ENCODE peak calls at places on chromosomes 1 and 21, in five cellular contexts. L is psoas muscle; N is activated T-helper 9 cell treated with anti-CD3 and anti-CD28 coated beads, Interleukin-2, amount 50 U/mL, for 16 hours; K is HT-29; J is left ventricle myocardium inferior. Z is an unnamed sample.

GRCh38 chr1:176049582-176049981 is 157.5 kb downstream of the COP1 start:
- DNase-seq in L (no peak), N (no peak), K (no peak), J (no peak), Z (no peak)

GRCh38 chr1:89739013-89739843 is 81.6 kb upstream of the LRRC8D start:
- DNase-seq in L (no peak), N (peak; percentile 45), K (no peak), J (no peak), Z (no peak)

GRCh38 chr1:196312739-196313138 is 295.5 kb downstream of the KCNT2 start:
- DNase-seq in L (no peak), N (no peak), K (no peak), J (no peak), Z (no peak)

GRCh38 chr1:210074904-210075303 is 136.9 kb downstream of the SYT14 start:
- DNase-seq in L (no peak), N (no peak), K (no peak), J (no peak), Z (no peak)

GRCh38 chr1:20410555-20410954 is 75.5 kb downstream of the CAMK2N1 start:
- DNase-seq in L (no peak), N (no peak), K (no peak), J (no peak), Z (no peak)

GRCh38 chr21:27152996-27153395 is 186.1 kb upstream of the ADAMTS5 start:
- DNase-seq in L (no peak), N (no peak), K (no peak), J (no peak), Z (no peak)

GRCh38 chr21:21051109-21052055 is 53.2 kb downstream of the NCAM2 start:
- DNase-seq in L (no peak), N (no peak), K (no peak), J (no peak), Z (no peak)

GRCh38 chr1:67689267-67690017 is 4.4 kb downstream of the GADD45A start:
- DNase-seq in L (no peak), N (no peak), K (no peak), J (no peak), Z (no peak)

GRCh38 chr1:13766906-13767564 is 67.0 kb downstream of the PRDM2 start:
- DNase-seq in L (no peak), N (no peak), K (no peak), J (no peak), Z (no peak)

GRCh38 chr1:207863893-207864535 is 46.9 kb downstream of the CD34 start:
- DNase-seq in L (no peak), N (no peak), K (no peak), J (no peak), Z (no peak)

GRCh38 chr21:24223625-24224024 is 1383.7 kb downstream of the MRPL39 start:
- DNase-seq in L (no peak), N (no peak), K (no peak), J (no peak), Z (no peak)

GRCh38 chr1:35298464-35298863 is 30.0 kb downstream of the ZMYM4 start:
- DNase-seq in L (peak; percentile 41), N (no peak), K (peak; percentile 54), J (no peak), Z (no peak)

GRCh38 chr1:204293605-204294365 is 65.9 kb downstream of the PLEKHA6 start:
- DNase-seq in L (peak; percentile 65), N (no peak), K (no peak), J (peak; percentile 50), Z (no peak)

GRCh38 chr21:46325073-46325912 is 1.3 kb downstream of the PCNT start:
- DNase-seq in L (peak; percentile 68), N (peak; percentile 15), K (peak; percentile 45), J (peak; percentile 42), Z (peak; percentile 48)

GRCh38 chr1:185376840-185377635 is 60.0 kb upstream of the IVNS1ABP start:
- DNase-seq in L (no peak), N (no peak), K (no peak), J (no peak), Z (peak; percentile 24)

GRCh38 chr1:220485791-220486190 is 42.1 kb upstream of the MARK1 start:
- DNase-seq in L (no peak), N (no peak), K (no peak), J (no peak), Z (no peak)

GRCh38 chr1:236953161-236953560 is 51.1 kb downstream of the MT1HL1 start:
- DNase-seq in L (no peak), N (no peak), K (no peak), J (no peak), Z (no peak)

GRCh38 chr1:167599839-167600581 is 30.0 kb upstream of the RCSD1 start:
- DNase-seq in L (peak; percentile 59), N (no peak), K (peak; percentile 22), J (peak; percentile 33), Z (no peak)

GRCh38 chr21:38898422-38899098 is 92.8 kb downstream of the ETS2 start:
- DNase-seq in L (no peak), N (no peak), K (peak; percentile 53), J (no peak), Z (no peak)

GRCh38 chr1:221849897-221850296 is 108.0 kb upstream of the DUSP10 start:
- DNase-seq in L (no peak), N (no peak), K (no peak), J (no peak), Z (no peak)

GRCh38 chr1:2350911-2351655 is 40.3 kb downstream of the MORN1 start:
- DNase-seq in L (peak; percentile 32), N (no peak), K (no peak), J (peak; percentile 10), Z (no peak)

GRCh38 chr1:185229981-185230380 is 73.0 kb downstream of the SWT1 start:
- DNase-seq in L (no peak), N (no peak), K (no peak), J (no peak), Z (no peak)

GRCh38 chr1:41496080-41497055 is 11.9 kb upstream of the EDN2 start:
- DNase-seq in L (peak; percentile 97), N (no peak), K (peak; percentile 63), J (peak; percentile 92), Z (peak; percentile 78)

GRCh38 chr1:207811920-207812720 is 60.3 kb downstream of the CD46 start:
- DNase-seq in L (peak; percentile 94), N (no peak), K (peak; percentile 71), J (peak; percentile 70), Z (peak; percentile 84)

GRCh38 chr21:43195131-43196021 is 26.6 kb downstream of the CRYAA start:
- DNase-seq in L (peak; percentile 85), N (no peak), K (no peak), J (peak; percentile 57), Z (peak; percentile 15)

GRCh38 chr21:42063578-42064521 is 7.3 kb upstream of the UMODL1 start:
- DNase-seq in L (no peak), N (peak; percentile 25), K (peak; percentile 69), J (no peak), Z (peak; percentile 74)

GRCh38 chr1:18217398-18218043 is 109.9 kb downstream of the IGSF21 start:
- DNase-seq in L (no peak), N (no peak), K (peak; percentile 45), J (no peak), Z (no peak)

GRCh38 chr1:182674346-182675246 is 9.8 kb downstream of the RGS8 start:
- DNase-seq in L (no peak), N (no peak), K (no peak), J (no peak), Z (no peak)

GRCh38 chr1:156848461-156849150 is 10.3 kb downstream of the INSRR start:
- DNase-seq in L (peak; percentile 60), N (peak; percentile 50), K (no peak), J (no peak), Z (no peak)

GRCh38 chr1:165441166-165441955 is 3.6 kb downstream of the RXRG start:
- DNase-seq in L (no peak), N (no peak), K (no peak), J (no peak), Z (no peak)

GRCh38 chr1:226825037-226825745 is 45.2 kb upstream of the PSEN2 start:
- DNase-seq in L (no peak), N (no peak), K (no peak), J (no peak), Z (no peak)

GRCh38 chr1:80566867-80567266 is 1233.9 kb upstream of the ADGRL2 start:
- DNase-seq in L (no peak), N (no peak), K (no peak), J (no peak), Z (no peak)

GRCh38 chr1:47436304-47436978 is 1.4 kb upstream of the FOXD2 start:
- DNase-seq in L (peak; percentile 83), N (peak; percentile 71), K (peak; percentile 89), J (peak; percentile 68), Z (peak; percentile 89)

GRCh38 chr21:43865471-43866181 is 603 bp downstream of the AGPAT3 start:
- DNase-seq in L (peak; percentile 77), N (peak; percentile 42), K (peak; percentile 16), J (peak; percentile 53), Z (peak; percentile 63)

GRCh38 chr1:188425687-188426086 is 1596.9 kb downstream of the PLA2G4A start:
- DNase-seq in L (no peak), N (no peak), K (no peak), J (no peak), Z (no peak)

GRCh38 chr1:156471496-156472490 is 28.8 kb downstream of the MEF2D start:
- DNase-seq in L (peak; percentile 85), N (no peak), K (peak; percentile 90), J (peak; percentile 89), Z (peak; percentile 99)

GRCh38 chr1:17235135-17235880 is 13.6 kb upstream of the PADI3 start:
- DNase-seq in L (no peak), N (no peak), K (peak; percentile 51), J (no peak), Z (no peak)

GRCh38 chr21:45981641-45982255 is at the start of gene COL6A1:
- DNase-seq in L (peak; percentile 85), N (peak; percentile 25), K (no peak), J (peak; percentile 78), Z (peak; percentile 88)

GRCh38 chr1:85938829-85939228 is 217.7 kb downstream of the COL24A1 start:
- DNase-seq in L (no peak), N (no peak), K (no peak), J (no peak), Z (no peak)